ENCODE peak calls at places on chromosome 10, in eight cellular contexts. Z is MM.1S, U is HT1080, X is GM20000, A is mesothelial cell of epicardium, H is nephron progenitor cell, W is HCEC 1CT, V is glutamatergic neuron. Y is an unnamed sample.

GRCh38 chr10:48938990-48939536 is 577 bp downstream of the LRRC18 start:
- DNase-seq in Z (no peak), U (no peak), X (no peak), A (no peak), H (no peak), W (no peak), V (no peak), Y (no peak)

GRCh38 chr10:59623823-59624535 is 85.7 kb downstream of the SLC16A9 start:
- DNase-seq in Z (no peak), U (no peak), X (no peak), A (no peak), H (no peak), W (no peak), V (no peak), Y (no peak)

GRCh38 chr10:58994226-58995057 is 182.0 kb upstream of the PHYHIPL start:
- DNase-seq in Z (no peak), U (no peak), X (no peak), A (no peak), H (no peak), W (no peak), V (no peak), Y (no peak)

GRCh38 chr10:22086730-22087364 is 83.3 kb upstream of the DNAJC1 start:
- DNase-seq in Z (no peak), U (peak; percentile 20), X (no peak), A (peak; percentile 71), H (peak; percentile 59), W (peak; percentile 73), V (peak; percentile 58), Y (no peak)

GRCh38 chr10:115355162-115355760 is 262.1 kb downstream of the ATRNL1 start:
- DNase-seq in Z (peak; percentile 74), U (peak; percentile 37), X (peak; percentile 44), A (no peak), H (peak; percentile 55), W (peak; percentile 58), V (peak; percentile 26), Y (peak; percentile 65)

GRCh38 chr10:33534455-33534854 is 200.0 kb upstream of the NRP1 start:
- DNase-seq in Z (no peak), U (no peak), X (no peak), A (no peak), H (no peak), W (no peak), V (no peak), Y (no peak)

GRCh38 chr10:23067939-23068775 is 27.2 kb upstream of the MSRB2 start:
- DNase-seq in Z (peak; percentile 72), U (peak; percentile 70), X (peak; percentile 65), A (peak; percentile 81), H (peak; percentile 83), W (peak; percentile 56), V (peak; percentile 79), Y (peak; percentile 63)

GRCh38 chr10:95312986-95313495 is 22.2 kb upstream of the PDLIM1 start:
- DNase-seq in Z (no peak), U (no peak), X (no peak), A (no peak), H (no peak), W (no peak), V (no peak), Y (no peak)

GRCh38 chr10:122132882-122133634 is 138.0 kb upstream of the BTBD16 start:
- DNase-seq in Z (no peak), U (no peak), X (no peak), A (no peak), H (no peak), W (no peak), V (no peak), Y (no peak)

GRCh38 chr10:72011976-72012512 is 47.8 kb downstream of the CHST3 start:
- DNase-seq in Z (no peak), U (no peak), X (no peak), A (no peak), H (no peak), W (no peak), V (no peak), Y (no peak)

GRCh38 chr10:15035385-15036301 is 8.1 kb upstream of the OLAH start:
- DNase-seq in Z (no peak), U (peak; percentile 77), X (no peak), A (no peak), H (no peak), W (peak; percentile 72), V (no peak), Y (no peak)

Y was measured in OCI-LY7.